ENCODE peak calls at places on chromosomes 4 and X, in ten cellular contexts. One of them, this sample, is unnamed.

GRCh38 chr4:13642576-13642975 is 15.1 kb upstream of the BOD1L1 start:
- DNase-seq in K562: no peak
- DNase-seq in heart left ventricle: no peak
- DNase-seq in fibroblast of the aortic adventitia: peak; percentile 64
- DNase-seq in heart right ventricle: no peak
- DNase-seq in choroid plexus epithelial cell: peak; percentile 85
- DNase-seq in fibroblast of mammary gland: peak; percentile 76
- DNase-seq in endodermal cell: no peak
- DNase-seq in pancreas: no peak
- DNase-seq in GM06990: no peak
- DNase-seq in this sample: peak; percentile 20

GRCh38 chrX:71164071-71164470 is 19.4 kb downstream of the NLGN3 start:
- DNase-seq in K562: no peak
- DNase-seq in heart left ventricle: no peak
- DNase-seq in fibroblast of the aortic adventitia: no peak
- DNase-seq in heart right ventricle: no peak
- DNase-seq in choroid plexus epithelial cell: no peak
- DNase-seq in fibroblast of mammary gland: no peak
- DNase-seq in endodermal cell: no peak
- DNase-seq in pancreas: no peak
- DNase-seq in GM06990: no peak
- DNase-seq in this sample: no peak

GRCh38 chr4:31467781-31468180 is 747.6 kb downstream of the PCDH7 start:
- DNase-seq in K562: no peak
- DNase-seq in heart left ventricle: no peak
- DNase-seq in fibroblast of the aortic adventitia: peak; percentile 22
- DNase-seq in heart right ventricle: no peak
- DNase-seq in choroid plexus epithelial cell: peak; percentile 46
- DNase-seq in fibroblast of mammary gland: peak; percentile 85
- DNase-seq in endodermal cell: no peak
- DNase-seq in pancreas: no peak
- DNase-seq in GM06990: no peak
- DNase-seq in this sample: no peak

GRCh38 chr4:41038304-41038703 is 176.0 kb downstream of the APBB2 start:
- DNase-seq in K562: no peak
- DNase-seq in heart left ventricle: no peak
- DNase-seq in fibroblast of the aortic adventitia: no peak
- DNase-seq in heart right ventricle: no peak
- DNase-seq in choroid plexus epithelial cell: no peak
- DNase-seq in fibroblast of mammary gland: no peak
- DNase-seq in endodermal cell: no peak
- DNase-seq in pancreas: no peak
- DNase-seq in GM06990: no peak
- DNase-seq in this sample: no peak

GRCh38 chr4:26321326-26322276 is 787 bp downstream of the RBPJ start:
- DNase-seq in K562: no peak
- DNase-seq in heart left ventricle: peak; percentile 22
- DNase-seq in fibroblast of the aortic adventitia: peak; percentile 47
- DNase-seq in heart right ventricle: no peak
- DNase-seq in choroid plexus epithelial cell: peak; percentile 60
- DNase-seq in fibroblast of mammary gland: no peak
- DNase-seq in endodermal cell: peak; percentile 75
- DNase-seq in pancreas: peak; percentile 18
- DNase-seq in GM06990: peak; percentile 47
- DNase-seq in this sample: peak; percentile 53

GRCh38 chrX:36803151-36803550 is 205.0 kb upstream of the FAM47C start:
- DNase-seq in K562: no peak
- DNase-seq in heart left ventricle: no peak
- DNase-seq in fibroblast of the aortic adventitia: no peak
- DNase-seq in heart right ventricle: no peak
- DNase-seq in choroid plexus epithelial cell: no peak
- DNase-seq in fibroblast of mammary gland: no peak
- DNase-seq in endodermal cell: no peak
- DNase-seq in pancreas: no peak
- DNase-seq in GM06990: no peak
- DNase-seq in this sample: no peak

GRCh38 chrX:69123481-69123880 is 41.8 kb downstream of the PJA1 start:
- DNase-seq in K562: no peak
- DNase-seq in heart left ventricle: no peak
- DNase-seq in fibroblast of the aortic adventitia: no peak
- DNase-seq in heart right ventricle: no peak
- DNase-seq in choroid plexus epithelial cell: no peak
- DNase-seq in fibroblast of mammary gland: no peak
- DNase-seq in endodermal cell: no peak
- DNase-seq in pancreas: peak; percentile 26
- DNase-seq in GM06990: no peak
- DNase-seq in this sample: no peak

GRCh38 chrX:127947450-127947849 is 104.8 kb downstream of the ACTRT1 start:
- DNase-seq in K562: no peak
- DNase-seq in heart left ventricle: no peak
- DNase-seq in fibroblast of the aortic adventitia: no peak
- DNase-seq in heart right ventricle: no peak
- DNase-seq in choroid plexus epithelial cell: no peak
- DNase-seq in fibroblast of mammary gland: no peak
- DNase-seq in endodermal cell: no peak
- DNase-seq in pancreas: no peak
- DNase-seq in GM06990: no peak
- DNase-seq in this sample: no peak

GRCh38 chr4:1305781-1306455 is 16.2 kb downstream of the MAEA start:
- DNase-seq in K562: no peak
- DNase-seq in heart left ventricle: no peak
- DNase-seq in fibroblast of the aortic adventitia: no peak
- DNase-seq in heart right ventricle: no peak
- DNase-seq in choroid plexus epithelial cell: no peak
- DNase-seq in fibroblast of mammary gland: no peak
- DNase-seq in endodermal cell: peak; percentile 41
- DNase-seq in pancreas: no peak
- DNase-seq in GM06990: no peak
- DNase-seq in this sample: no peak

GRCh38 chr4:42642136-42642797 is 14.6 kb downstream of the ATP8A1 start:
- DNase-seq in K562: no peak
- DNase-seq in heart left ventricle: no peak
- DNase-seq in fibroblast of the aortic adventitia: no peak
- DNase-seq in heart right ventricle: no peak
- DNase-seq in choroid plexus epithelial cell: no peak
- DNase-seq in fibroblast of mammary gland: no peak
- DNase-seq in endodermal cell: no peak
- DNase-seq in pancreas: no peak
- DNase-seq in GM06990: no peak
- DNase-seq in this sample: no peak

DNA sequence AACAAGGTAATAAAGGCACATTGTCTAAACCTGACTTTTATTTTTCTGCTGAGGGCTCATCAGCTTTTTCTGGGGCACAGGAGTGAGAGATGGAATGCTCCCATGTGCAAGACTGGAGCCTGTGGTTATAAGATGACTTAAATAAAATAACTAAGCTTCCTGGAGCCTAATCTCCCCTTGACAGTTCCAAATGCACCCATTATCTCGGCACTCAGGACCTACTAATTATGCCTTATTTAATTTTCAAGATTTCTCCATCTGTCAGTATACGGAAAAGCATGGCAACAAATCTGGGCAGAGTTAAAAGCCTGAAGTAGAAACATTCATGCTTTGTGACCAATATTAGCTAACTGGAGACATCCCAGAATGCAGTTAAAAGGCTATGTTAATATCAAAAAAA is 416.7 kb upstream of the TEX13C start:
- DNase-seq in K562: no peak
- DNase-seq in heart left ventricle: no peak
- DNase-seq in fibroblast of the aortic adventitia: no peak
- DNase-seq in heart right ventricle: no peak
- DNase-seq in choroid plexus epithelial cell: no peak
- DNase-seq in fibroblast of mammary gland: no peak
- DNase-seq in endodermal cell: no peak
- DNase-seq in pancreas: no peak
- DNase-seq in GM06990: no peak
- DNase-seq in this sample: no peak
- TF ChIP-seq CTCF in K562: no peak
- TF ChIP-seq CTCF in heart left ventricle: no peak
- TF ChIP-seq CTCF in fibroblast of the aortic adventitia: no peak
- TF ChIP-seq CTCF in heart right ventricle: no peak
- TF ChIP-seq CTCF in choroid plexus epithelial cell: no peak
- TF ChIP-seq CTCF in fibroblast of mammary gland: no peak
- TF ChIP-seq CTCF in endodermal cell: no peak
- TF ChIP-seq CTCF in pancreas: no peak
- TF ChIP-seq CTCF in GM06990: no peak
- TF ChIP-seq CTCF in this sample: no peak

DNA sequence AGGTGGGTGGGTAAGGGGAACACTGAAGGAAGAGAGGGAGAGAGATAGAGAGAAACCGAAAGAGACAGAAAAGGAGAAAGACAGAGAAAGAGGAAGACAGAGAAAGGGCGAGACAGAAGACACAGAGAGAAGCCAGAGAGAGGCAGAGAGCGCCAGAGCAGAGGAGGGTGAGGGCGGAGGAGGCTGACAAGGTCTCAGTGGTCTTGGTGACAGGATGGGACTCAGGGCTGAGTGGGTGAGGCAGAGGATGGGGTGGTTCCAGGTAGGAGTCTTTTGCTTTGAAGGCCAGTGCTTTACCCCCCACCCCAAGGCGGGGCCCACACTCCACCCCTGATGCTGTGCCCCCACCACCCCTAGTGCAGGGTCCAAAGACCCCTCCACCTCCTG is 1.1 kb downstream of the IQSEC2 start:
- DNase-seq in K562: no peak
- DNase-seq in heart left ventricle: no peak
- DNase-seq in fibroblast of the aortic adventitia: no peak
- DNase-seq in heart right ventricle: no peak
- DNase-seq in choroid plexus epithelial cell: no peak
- DNase-seq in fibroblast of mammary gland: no peak
- DNase-seq in endodermal cell: peak; percentile 31
- DNase-seq in pancreas: no peak
- DNase-seq in GM06990: no peak
- DNase-seq in this sample: no peak
- H3K4me3 ChIP-seq in K562: peak overlapping the region; percentile 52
- H3K4me3 ChIP-seq in heart left ventricle: peak overlapping the region; percentile 55
- H3K4me3 ChIP-seq in fibroblast of the aortic adventitia: no peak overlapping the region
- H3K4me3 ChIP-seq in heart right ventricle: peak overlapping the region; percentile 56
- H3K4me3 ChIP-seq in choroid plexus epithelial cell: no peak overlapping the region
- H3K4me3 ChIP-seq in fibroblast of mammary gland: peak overlapping the region; percentile 39
- H3K4me3 ChIP-seq in endodermal cell: peak overlapping the region; percentile 45
- H3K4me3 ChIP-seq in pancreas: no peak overlapping the region
- H3K4me3 ChIP-seq in GM06990: no peak overlapping the region
- H3K4me3 ChIP-seq in this sample: peak overlapping the region; percentile 59

DNA sequence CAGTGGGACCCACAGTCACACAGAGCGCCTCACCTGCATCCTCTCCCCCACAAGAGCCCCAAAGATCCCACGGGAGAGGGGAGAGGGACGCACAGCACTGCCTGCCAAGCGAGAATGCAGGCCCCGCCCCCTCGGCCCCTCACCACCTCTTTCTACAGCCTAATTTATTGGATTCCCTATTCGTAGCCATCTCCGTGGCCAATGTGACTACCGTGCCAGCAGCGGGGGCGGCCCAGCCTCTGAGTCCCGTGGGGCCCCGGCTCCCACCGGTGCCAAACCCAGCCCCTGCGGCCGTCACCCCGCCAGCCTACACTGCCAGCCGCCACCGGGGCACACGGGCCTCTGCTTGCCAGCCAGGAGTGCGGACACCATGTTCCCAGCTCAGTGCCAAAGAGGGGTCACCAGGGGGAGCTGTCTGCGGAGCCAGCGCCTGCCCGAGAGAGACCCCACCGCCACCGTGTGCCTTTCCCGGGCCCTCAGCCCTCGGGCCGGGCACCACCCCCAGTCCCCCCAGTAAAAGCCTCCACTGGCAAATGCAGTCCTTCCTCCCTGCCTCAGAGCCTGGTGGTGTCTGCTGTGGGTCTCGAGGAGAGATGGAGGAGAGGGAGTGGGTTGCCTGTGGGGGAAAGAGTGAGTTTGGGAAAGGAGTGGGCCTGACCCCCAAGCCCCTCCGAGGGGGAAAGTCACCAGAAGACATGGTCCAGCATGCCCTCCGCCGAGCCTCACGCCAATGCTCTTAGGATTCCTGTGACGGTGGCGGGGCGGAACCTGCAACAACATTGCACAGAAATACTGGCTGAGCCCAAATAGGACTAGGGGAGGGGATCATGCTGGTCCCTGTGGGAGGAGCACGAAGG is 19.6 kb upstream of the PLXNB3 start:
- DNase-seq in K562: no peak
- DNase-seq in heart left ventricle: no peak
- DNase-seq in fibroblast of the aortic adventitia: no peak
- DNase-seq in heart right ventricle: no peak
- DNase-seq in choroid plexus epithelial cell: no peak
- DNase-seq in fibroblast of mammary gland: no peak
- DNase-seq in endodermal cell: peak; percentile 85
- DNase-seq in pancreas: no peak
- DNase-seq in GM06990: no peak
- DNase-seq in this sample: no peak
- TF ChIP-seq CTCF in K562: peak; percentile 32
- TF ChIP-seq CTCF in heart left ventricle: no peak
- TF ChIP-seq CTCF in fibroblast of the aortic adventitia: no peak
- TF ChIP-seq CTCF in heart right ventricle: peak; percentile 28
- TF ChIP-seq CTCF in choroid plexus epithelial cell: peak; percentile 19
- TF ChIP-seq CTCF in fibroblast of mammary gland: no peak
- TF ChIP-seq CTCF in endodermal cell: peak; percentile 62
- TF ChIP-seq CTCF in pancreas: no peak
- TF ChIP-seq CTCF in GM06990: peak; percentile 18
- TF ChIP-seq CTCF in this sample: no peak

DNA sequence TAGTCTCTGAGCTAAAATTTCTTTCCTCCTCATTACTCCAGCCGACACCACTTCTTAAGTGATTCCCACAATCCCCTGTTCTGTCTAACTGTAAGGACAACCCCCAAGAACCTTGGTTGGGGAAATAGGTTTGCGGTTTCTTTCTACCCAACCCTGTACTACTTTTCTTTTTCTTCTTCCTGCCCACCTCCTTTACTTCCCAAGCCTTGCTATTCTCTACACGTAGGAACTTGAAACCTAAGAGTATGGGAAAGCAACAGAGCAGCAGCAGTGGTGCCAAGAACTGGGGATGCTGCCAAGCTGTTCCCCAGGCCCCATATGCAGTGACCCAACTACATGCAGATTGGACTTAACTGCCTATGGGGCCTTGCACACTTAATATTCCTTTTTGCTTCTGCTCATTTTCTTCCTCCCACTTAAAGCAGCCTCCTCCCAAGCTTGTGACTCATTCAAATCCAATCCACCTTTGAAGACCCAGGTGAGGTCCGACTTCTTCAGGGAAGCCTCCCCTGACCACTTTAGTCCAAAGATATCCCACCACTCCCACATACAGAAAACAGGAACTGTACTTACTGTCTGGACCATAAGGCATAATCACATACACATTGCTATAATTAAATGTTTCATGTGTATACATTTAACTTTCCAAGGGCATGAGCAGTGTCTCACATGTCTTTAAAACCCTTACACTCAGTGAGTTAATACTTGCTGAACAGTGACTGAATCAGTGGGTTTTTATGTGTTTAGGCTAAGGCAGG is 1.7 kb downstream of the FAM120C start:
- DNase-seq in K562: no peak
- DNase-seq in heart left ventricle: no peak
- DNase-seq in fibroblast of the aortic adventitia: peak; percentile 34
- DNase-seq in heart right ventricle: no peak
- DNase-seq in choroid plexus epithelial cell: peak; percentile 35
- DNase-seq in fibroblast of mammary gland: peak; percentile 16
- DNase-seq in endodermal cell: no peak
- DNase-seq in pancreas: no peak
- DNase-seq in GM06990: no peak
- DNase-seq in this sample: peak; percentile 28
- H3K4me3 ChIP-seq in K562: peak overlapping the region; percentile 56
- H3K4me3 ChIP-seq in heart left ventricle: peak overlapping the region; percentile 99
- H3K4me3 ChIP-seq in fibroblast of the aortic adventitia: peak overlapping the region; percentile 71
- H3K4me3 ChIP-seq in heart right ventricle: peak overlapping the region; percentile 81
- H3K4me3 ChIP-seq in choroid plexus epithelial cell: peak overlapping the region; percentile 70
- H3K4me3 ChIP-seq in fibroblast of mammary gland: peak overlapping the region; percentile 54
- H3K4me3 ChIP-seq in endodermal cell: peak overlapping the region; percentile 85
- H3K4me3 ChIP-seq in pancreas: no peak overlapping the region
- H3K4me3 ChIP-seq in GM06990: peak overlapping the region; percentile 78
- H3K4me3 ChIP-seq in this sample: peak overlapping the region; percentile 68

GRCh38 chr4:180757927-180758326 is 1485.3 kb upstream of the TENM3 start:
- DNase-seq in K562: no peak
- DNase-seq in heart left ventricle: no peak
- DNase-seq in fibroblast of the aortic adventitia: no peak
- DNase-seq in heart right ventricle: no peak
- DNase-seq in choroid plexus epithelial cell: no peak
- DNase-seq in fibroblast of mammary gland: no peak
- DNase-seq in endodermal cell: no peak
- DNase-seq in pancreas: no peak
- DNase-seq in GM06990: no peak
- DNase-seq in this sample: no peak
- TF ChIP-seq CTCF in K562: no peak
- TF ChIP-seq CTCF in heart left ventricle: no peak
- TF ChIP-seq CTCF in fibroblast of the aortic adventitia: no peak
- TF ChIP-seq CTCF in heart right ventricle: no peak
- TF ChIP-seq CTCF in choroid plexus epithelial cell: no peak
- TF ChIP-seq CTCF in fibroblast of mammary gland: no peak
- TF ChIP-seq CTCF in endodermal cell: peak; percentile 33
- TF ChIP-seq CTCF in pancreas: no peak
- TF ChIP-seq CTCF in GM06990: no peak
- TF ChIP-seq CTCF in this sample: no peak